ENCODE peak calls at places on chromosome 11, in six cellular contexts. F is IMR-90, G is H9, Z is mesenchymal stem cell, T is trophoblast cell, A is H1. Q is an unnamed sample.

GRCh38 chr11:126790550-126790981 is 210.0 kb downstream of the KIRREL3 start:
- DNase-seq in A (peak; percentile 44), T (no peak), Z (peak; percentile 64), G (peak; percentile 57), F (peak; percentile 98), Q (no peak)

GRCh38 chr11:575324-575995 is 810 bp upstream of the PHRF1 start:
- DNase-seq in A (no peak), F (no peak), T (peak; percentile 85), G (no peak), Z (peak; percentile 55), Q (peak; percentile 75)

GRCh38 chr11:78193806-78194205 is 5.1 kb downstream of the USP35 start:
- DNase-seq in T (no peak), G (no peak), A (no peak), Z (no peak), F (no peak), Q (no peak)

GRCh38 chr11:84780689-84781293 is 846.4 kb downstream of the DLG2 start:
- DNase-seq in Z (peak; percentile 18), T (peak; percentile 47), A (no peak), F (peak; percentile 15), G (no peak), Q (peak; percentile 17)

GRCh38 chr11:2190670-2191471 is 19.3 kb upstream of the TH start:
- DNase-seq in T (no peak), F (no peak), G (no peak), A (no peak), Z (no peak), Q (peak; percentile 77)

GRCh38 chr11:94792453-94792852 is 24.3 kb downstream of the AMOTL1 start:
- DNase-seq in Z (no peak), T (no peak), F (no peak), A (no peak), G (no peak), Q (no peak)

GRCh38 chr11:61162092-61162935 is 1.1 kb upstream of the VPS37C start:
- DNase-seq in T (peak; percentile 58), A (no peak), G (no peak), Z (peak; percentile 17), F (peak; percentile 44), Q (no peak)

GRCh38 chr11:88414981-88415391 is 77.5 kb upstream of the CTSC start:
- DNase-seq in A (no peak), G (no peak), Z (peak; percentile 57), F (peak; percentile 44), T (no peak), Q (no peak)

GRCh38 chr11:104588975-104589374 is 309.3 kb downstream of the CASP12 start:
- DNase-seq in A (no peak), F (no peak), G (no peak), Z (no peak), T (no peak), Q (no peak)

GRCh38 chr11:106989056-106989455 is 29.2 kb downstream of the GUCY1A2 start:
- DNase-seq in F (peak; percentile 3), A (no peak), G (no peak), Z (peak; percentile 61), T (no peak), Q (no peak)

GRCh38 chr11:121328213-121328966 is 35.8 kb downstream of the SC5D start:
- DNase-seq in T (no peak), F (no peak), Z (no peak), G (no peak), A (no peak), Q (no peak)

GRCh38 chr11:75924966-75925784 is 110.2 kb downstream of the UVRAG start:
- DNase-seq in G (no peak), T (no peak), Z (no peak), A (no peak), F (no peak), Q (no peak)

GRCh38 chr11:77473001-77473800 is 693 bp downstream of the PAK1 start:
- DNase-seq in T (peak; percentile 72), A (no peak), G (peak; percentile 70), F (no peak), Z (peak; percentile 39), Q (peak; percentile 30)

DNA sequence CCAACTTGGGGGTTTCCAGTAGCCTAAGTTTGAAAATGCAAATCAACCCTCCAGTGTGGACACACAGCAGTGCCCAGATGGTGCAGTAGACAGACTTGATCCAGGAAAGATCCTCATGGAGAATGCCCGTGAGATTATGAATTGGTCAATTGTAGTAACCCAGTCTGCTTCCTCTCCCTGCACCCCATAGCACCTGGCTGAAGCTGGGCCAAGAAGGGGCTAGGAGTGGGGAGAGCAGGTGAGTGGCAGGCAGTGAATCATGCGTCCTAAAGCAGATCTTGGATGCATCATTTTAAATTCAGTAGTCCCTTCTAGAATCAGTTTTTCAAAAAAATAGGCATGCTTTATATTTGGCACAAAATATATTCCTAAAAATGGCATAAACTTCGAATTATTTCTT is 52.2 kb downstream of the CYB5R2 start:
- DNase-seq in F (no peak), Z (no peak), G (no peak), A (no peak), T (no peak), Q (no peak)
- H4K91ac ChIP-seq in F (no peak overlapping the region), Z (no peak overlapping the region), G (no peak overlapping the region), A (no peak overlapping the region), T (no peak overlapping the region), Q (no peak overlapping the region)

DNA sequence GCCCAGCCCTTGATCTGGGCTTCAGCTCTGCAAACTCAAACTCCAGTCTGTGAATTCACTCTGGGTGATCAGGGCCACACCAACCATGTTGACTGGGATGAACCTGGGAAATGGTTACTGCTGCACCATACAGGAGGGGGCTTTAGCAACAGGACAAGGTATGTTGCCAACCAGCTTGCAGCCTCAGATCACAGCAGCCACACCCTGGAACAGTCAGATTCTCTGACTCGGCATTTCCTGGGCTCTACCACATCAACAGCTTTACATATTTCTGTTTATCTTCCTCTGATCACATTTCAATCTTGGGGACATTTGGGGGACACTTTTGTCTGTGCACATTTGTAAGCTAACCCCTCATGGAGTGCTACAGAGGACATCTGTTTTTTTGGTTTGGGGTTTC is 267.0 kb upstream of the NCAM1 start:
- DNase-seq in Z (no peak), T (no peak), A (no peak), G (no peak), F (no peak), Q (no peak)
- H4K91ac ChIP-seq in Z (no peak overlapping the region), T (no peak overlapping the region), A (no peak overlapping the region), G (no peak overlapping the region), F (no peak overlapping the region), Q (no peak overlapping the region)

DNA sequence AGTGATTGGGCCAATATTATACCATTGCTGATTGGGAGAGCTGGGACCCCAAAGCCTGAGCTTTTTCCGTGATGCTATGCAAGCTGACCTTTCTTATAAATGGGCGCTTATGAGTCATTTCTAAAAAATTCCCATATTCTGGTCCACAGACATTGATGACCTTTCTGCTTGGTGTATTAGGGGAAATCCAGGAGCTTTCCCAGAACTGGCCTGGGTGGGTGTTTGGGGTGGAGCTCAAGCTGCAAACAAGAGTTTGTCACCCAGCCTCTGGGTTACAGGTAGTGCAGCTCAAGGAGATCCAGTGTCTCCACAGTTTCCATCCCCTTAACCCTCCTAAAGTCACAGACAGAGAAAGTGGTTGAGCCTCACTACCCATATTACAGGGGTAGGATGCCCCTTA is 67.7 kb downstream of the CCDC81 start:
- DNase-seq in T (no peak), A (no peak), G (no peak), Z (peak; percentile 27), F (peak; percentile 30), Q (no peak)
- H4K91ac ChIP-seq in T (no peak overlapping the region), A (no peak overlapping the region), G (no peak overlapping the region), Z (no peak overlapping the region), F (no peak overlapping the region), Q (no peak overlapping the region)

GRCh38 chr11:86152901-86153300 is 84.0 kb upstream of the PICALM start:
- DNase-seq in G (no peak), Z (no peak), A (no peak), F (no peak), T (peak; percentile 89), Q (no peak)
- H4K91ac ChIP-seq in G (no peak overlapping the region), Z (no peak overlapping the region), A (no peak overlapping the region), F (no peak overlapping the region), T (no peak overlapping the region), Q (no peak overlapping the region)

DNA sequence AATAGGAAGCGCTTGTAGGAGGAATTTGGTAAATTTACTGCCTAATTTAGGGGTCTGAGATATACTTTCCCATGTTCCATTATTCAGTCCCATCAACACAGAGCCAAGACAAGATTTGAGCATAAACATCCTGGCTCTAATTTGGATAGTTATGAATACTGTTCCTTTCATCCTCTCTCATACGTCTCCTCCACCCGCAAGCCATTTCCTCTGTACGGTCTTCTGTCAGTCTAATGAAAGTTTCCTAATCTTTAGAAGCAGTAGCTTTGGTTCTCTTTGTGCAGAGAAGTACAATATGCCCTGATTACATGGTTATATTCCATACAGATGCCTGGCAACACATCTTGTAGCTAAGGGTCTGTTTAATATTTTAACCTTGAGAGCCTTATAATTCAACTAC is 37.0 kb upstream of the AKIP1 start:
- DNase-seq in A (no peak), Z (peak; percentile 18), G (no peak), F (no peak), T (no peak), Q (no peak)
- H4K91ac ChIP-seq in A (no peak overlapping the region), Z (no peak overlapping the region), G (no peak overlapping the region), F (no peak overlapping the region), T (no peak overlapping the region), Q (no peak overlapping the region)

GRCh38 chr11:134863294-134863693 is 451.3 kb upstream of the B3GAT1 start:
- DNase-seq in Z (no peak), F (no peak), T (peak; percentile 40), A (no peak), G (no peak), Q (no peak)
- H4K91ac ChIP-seq in Z (no peak overlapping the region), F (no peak overlapping the region), T (no peak overlapping the region), A (no peak overlapping the region), G (no peak overlapping the region), Q (no peak overlapping the region)

GRCh38 chr11:34359548-34359891 is 1.7 kb upstream of the ABTB2 start:
- DNase-seq in T (no peak), A (no peak), Z (no peak), G (no peak), F (no peak), Q (no peak)
- H4K91ac ChIP-seq in T (no peak overlapping the region), A (no peak overlapping the region), Z (no peak overlapping the region), G (no peak overlapping the region), F (no peak overlapping the region), Q (no peak overlapping the region)

GRCh38 chr11:72308226-72309073 is 64.5 kb upstream of the PHOX2A start:
- DNase-seq in A (no peak), F (peak; percentile 98), Z (peak; percentile 43), G (no peak), T (peak; percentile 4), Q (no peak)
- H4K91ac ChIP-seq in A (no peak overlapping the region), F (peak overlapping the region; percentile 24), Z (no peak overlapping the region), G (no peak overlapping the region), T (no peak overlapping the region), Q (no peak overlapping the region)

Q was measured in neuronal stem cell.